ENCODE peak calls at places on chromosomes 16 and 17, in five cellular contexts. One of them, this sample, is unnamed.
A peak's percentile ranks its signal among the peaks of the same experiment; 100 is the strongest.

GRCh38 chr16:82660966-82661365 is 34.2 kb downstream of the CDH13 start:
- DNase-seq in stimulated activated CD4-positive, alpha-beta T cell treated with anti-CD3 and anti-CD28 coated beads, Interleukin-12 subunit alpha, Interleukin-12 subunit beta, amount 100 ng/mL, for 4 hours: no peak
- DNase-seq in HTR-8/SVneo: no peak
- DNase-seq in effector memory CD8-positive, alpha-beta T cell: no peak
- DNase-seq in activated naive CD8-positive, alpha-beta T cell treated with anti-CD3 and anti-CD28 coated beads, Interleukin-2, amount 50 U/mL, for 24 hours: no peak
- DNase-seq in this sample: no peak

GRCh38 chr16:27982184-27982583 is 81.3 kb downstream of the GSG1L start:
- DNase-seq in stimulated activated CD4-positive, alpha-beta T cell treated with anti-CD3 and anti-CD28 coated beads, Interleukin-12 subunit alpha, Interleukin-12 subunit beta, amount 100 ng/mL, for 4 hours: no peak
- DNase-seq in HTR-8/SVneo: no peak
- DNase-seq in effector memory CD8-positive, alpha-beta T cell: no peak
- DNase-seq in activated naive CD8-positive, alpha-beta T cell treated with anti-CD3 and anti-CD28 coated beads, Interleukin-2, amount 50 U/mL, for 24 hours: no peak
- DNase-seq in this sample: no peak

GRCh38 chr17:13520899-13521572 is 80.7 kb downstream of the HS3ST3A1 start:
- DNase-seq in stimulated activated CD4-positive, alpha-beta T cell treated with anti-CD3 and anti-CD28 coated beads, Interleukin-12 subunit alpha, Interleukin-12 subunit beta, amount 100 ng/mL, for 4 hours: no peak
- DNase-seq in HTR-8/SVneo: no peak
- DNase-seq in effector memory CD8-positive, alpha-beta T cell: no peak
- DNase-seq in activated naive CD8-positive, alpha-beta T cell treated with anti-CD3 and anti-CD28 coated beads, Interleukin-2, amount 50 U/mL, for 24 hours: no peak
- DNase-seq in this sample: no peak

GRCh38 chr16:2689968-2690830 is 7.9 kb downstream of the KCTD5 start:
- DNase-seq in stimulated activated CD4-positive, alpha-beta T cell treated with anti-CD3 and anti-CD28 coated beads, Interleukin-12 subunit alpha, Interleukin-12 subunit beta, amount 100 ng/mL, for 4 hours: no peak
- DNase-seq in HTR-8/SVneo: no peak
- DNase-seq in effector memory CD8-positive, alpha-beta T cell: no peak
- DNase-seq in activated naive CD8-positive, alpha-beta T cell treated with anti-CD3 and anti-CD28 coated beads, Interleukin-2, amount 50 U/mL, for 24 hours: no peak
- DNase-seq in this sample: no peak

GRCh38 chr17:79997004-79997673 is 38.5 kb downstream of the TBC1D16 start:
- DNase-seq in stimulated activated CD4-positive, alpha-beta T cell treated with anti-CD3 and anti-CD28 coated beads, Interleukin-12 subunit alpha, Interleukin-12 subunit beta, amount 100 ng/mL, for 4 hours: peak; percentile 44
- DNase-seq in HTR-8/SVneo: no peak
- DNase-seq in effector memory CD8-positive, alpha-beta T cell: peak; percentile 75
- DNase-seq in activated naive CD8-positive, alpha-beta T cell treated with anti-CD3 and anti-CD28 coated beads, Interleukin-2, amount 50 U/mL, for 24 hours: peak; percentile 69
- DNase-seq in this sample: no peak

GRCh38 chr17:71460943-71461342 is 659.9 kb upstream of the SOX9 start:
- DNase-seq in stimulated activated CD4-positive, alpha-beta T cell treated with anti-CD3 and anti-CD28 coated beads, Interleukin-12 subunit alpha, Interleukin-12 subunit beta, amount 100 ng/mL, for 4 hours: no peak
- DNase-seq in HTR-8/SVneo: no peak
- DNase-seq in effector memory CD8-positive, alpha-beta T cell: no peak
- DNase-seq in activated naive CD8-positive, alpha-beta T cell treated with anti-CD3 and anti-CD28 coated beads, Interleukin-2, amount 50 U/mL, for 24 hours: no peak
- DNase-seq in this sample: no peak

GRCh38 chr17:40622509-40622928 is 25.1 kb downstream of the SMARCE1 start:
- DNase-seq in stimulated activated CD4-positive, alpha-beta T cell treated with anti-CD3 and anti-CD28 coated beads, Interleukin-12 subunit alpha, Interleukin-12 subunit beta, amount 100 ng/mL, for 4 hours: no peak
- DNase-seq in HTR-8/SVneo: no peak
- DNase-seq in effector memory CD8-positive, alpha-beta T cell: peak; percentile 33
- DNase-seq in activated naive CD8-positive, alpha-beta T cell treated with anti-CD3 and anti-CD28 coated beads, Interleukin-2, amount 50 U/mL, for 24 hours: peak; percentile 38
- DNase-seq in this sample: no peak

GRCh38 chr17:81631482-81631881 is 5.4 kb downstream of the NPLOC4 start:
- DNase-seq in stimulated activated CD4-positive, alpha-beta T cell treated with anti-CD3 and anti-CD28 coated beads, Interleukin-12 subunit alpha, Interleukin-12 subunit beta, amount 100 ng/mL, for 4 hours: no peak
- DNase-seq in HTR-8/SVneo: no peak
- DNase-seq in effector memory CD8-positive, alpha-beta T cell: no peak
- DNase-seq in activated naive CD8-positive, alpha-beta T cell treated with anti-CD3 and anti-CD28 coated beads, Interleukin-2, amount 50 U/mL, for 24 hours: no peak
- DNase-seq in this sample: no peak

GRCh38 chr17:50263293-50264262 is 10.7 kb upstream of the TMEM92 start:
- DNase-seq in stimulated activated CD4-positive, alpha-beta T cell treated with anti-CD3 and anti-CD28 coated beads, Interleukin-12 subunit alpha, Interleukin-12 subunit beta, amount 100 ng/mL, for 4 hours: no peak
- DNase-seq in HTR-8/SVneo: no peak
- DNase-seq in effector memory CD8-positive, alpha-beta T cell: no peak
- DNase-seq in activated naive CD8-positive, alpha-beta T cell treated with anti-CD3 and anti-CD28 coated beads, Interleukin-2, amount 50 U/mL, for 24 hours: no peak
- DNase-seq in this sample: no peak

GRCh38 chr16:351804-352520 is 561 bp downstream of the AXIN1 start:
- DNase-seq in stimulated activated CD4-positive, alpha-beta T cell treated with anti-CD3 and anti-CD28 coated beads, Interleukin-12 subunit alpha, Interleukin-12 subunit beta, amount 100 ng/mL, for 4 hours: no peak
- DNase-seq in HTR-8/SVneo: no peak
- DNase-seq in effector memory CD8-positive, alpha-beta T cell: no peak
- DNase-seq in activated naive CD8-positive, alpha-beta T cell treated with anti-CD3 and anti-CD28 coated beads, Interleukin-2, amount 50 U/mL, for 24 hours: no peak
- DNase-seq in this sample: no peak

GRCh38 chr17:62085511-62086408 is 20.7 kb upstream of the MED13 start:
- DNase-seq in stimulated activated CD4-positive, alpha-beta T cell treated with anti-CD3 and anti-CD28 coated beads, Interleukin-12 subunit alpha, Interleukin-12 subunit beta, amount 100 ng/mL, for 4 hours: no peak
- DNase-seq in HTR-8/SVneo: no peak
- DNase-seq in effector memory CD8-positive, alpha-beta T cell: no peak
- DNase-seq in activated naive CD8-positive, alpha-beta T cell treated with anti-CD3 and anti-CD28 coated beads, Interleukin-2, amount 50 U/mL, for 24 hours: no peak
- DNase-seq in this sample: no peak

GRCh38 chr17:80187090-80187489 is 17.3 kb downstream of the CARD14 start:
- DNase-seq in stimulated activated CD4-positive, alpha-beta T cell treated with anti-CD3 and anti-CD28 coated beads, Interleukin-12 subunit alpha, Interleukin-12 subunit beta, amount 100 ng/mL, for 4 hours: no peak
- DNase-seq in HTR-8/SVneo: no peak
- DNase-seq in effector memory CD8-positive, alpha-beta T cell: no peak
- DNase-seq in activated naive CD8-positive, alpha-beta T cell treated with anti-CD3 and anti-CD28 coated beads, Interleukin-2, amount 50 U/mL, for 24 hours: no peak
- DNase-seq in this sample: no peak

GRCh38 chr17:60832206-60832605 is 154.6 kb downstream of the BCAS3 start:
- DNase-seq in stimulated activated CD4-positive, alpha-beta T cell treated with anti-CD3 and anti-CD28 coated beads, Interleukin-12 subunit alpha, Interleukin-12 subunit beta, amount 100 ng/mL, for 4 hours: no peak
- DNase-seq in HTR-8/SVneo: no peak
- DNase-seq in effector memory CD8-positive, alpha-beta T cell: no peak
- DNase-seq in activated naive CD8-positive, alpha-beta T cell treated with anti-CD3 and anti-CD28 coated beads, Interleukin-2, amount 50 U/mL, for 24 hours: no peak
- DNase-seq in this sample: no peak

GRCh38 chr17:4234406-4234805 is 29.4 kb downstream of the ANKFY1 start:
- DNase-seq in stimulated activated CD4-positive, alpha-beta T cell treated with anti-CD3 and anti-CD28 coated beads, Interleukin-12 subunit alpha, Interleukin-12 subunit beta, amount 100 ng/mL, for 4 hours: no peak
- DNase-seq in HTR-8/SVneo: no peak
- DNase-seq in effector memory CD8-positive, alpha-beta T cell: no peak
- DNase-seq in activated naive CD8-positive, alpha-beta T cell treated with anti-CD3 and anti-CD28 coated beads, Interleukin-2, amount 50 U/mL, for 24 hours: no peak
- DNase-seq in this sample: no peak

GRCh38 chr16:81513204-81514040 is 68.8 kb downstream of the CMIP start:
- DNase-seq in stimulated activated CD4-positive, alpha-beta T cell treated with anti-CD3 and anti-CD28 coated beads, Interleukin-12 subunit alpha, Interleukin-12 subunit beta, amount 100 ng/mL, for 4 hours: no peak
- DNase-seq in HTR-8/SVneo: no peak
- DNase-seq in effector memory CD8-positive, alpha-beta T cell: no peak
- DNase-seq in activated naive CD8-positive, alpha-beta T cell treated with anti-CD3 and anti-CD28 coated beads, Interleukin-2, amount 50 U/mL, for 24 hours: no peak
- DNase-seq in this sample: no peak

GRCh38 chr17:42404326-42405055 is 16.2 kb upstream of the STAT3 start:
- DNase-seq in stimulated activated CD4-positive, alpha-beta T cell treated with anti-CD3 and anti-CD28 coated beads, Interleukin-12 subunit alpha, Interleukin-12 subunit beta, amount 100 ng/mL, for 4 hours: no peak
- DNase-seq in HTR-8/SVneo: no peak
- DNase-seq in effector memory CD8-positive, alpha-beta T cell: no peak
- DNase-seq in activated naive CD8-positive, alpha-beta T cell treated with anti-CD3 and anti-CD28 coated beads, Interleukin-2, amount 50 U/mL, for 24 hours: no peak
- DNase-seq in this sample: no peak

GRCh38 chr16:60346256-60346655 is 1612.1 kb upstream of the GOT2 start:
- DNase-seq in stimulated activated CD4-positive, alpha-beta T cell treated with anti-CD3 and anti-CD28 coated beads, Interleukin-12 subunit alpha, Interleukin-12 subunit beta, amount 100 ng/mL, for 4 hours: no peak
- DNase-seq in HTR-8/SVneo: no peak
- DNase-seq in effector memory CD8-positive, alpha-beta T cell: no peak
- DNase-seq in activated naive CD8-positive, alpha-beta T cell treated with anti-CD3 and anti-CD28 coated beads, Interleukin-2, amount 50 U/mL, for 24 hours: no peak
- DNase-seq in this sample: no peak

GRCh38 chr16:85055503-85056210 is 28.1 kb downstream of the KIAA0513 start:
- DNase-seq in stimulated activated CD4-positive, alpha-beta T cell treated with anti-CD3 and anti-CD28 coated beads, Interleukin-12 subunit alpha, Interleukin-12 subunit beta, amount 100 ng/mL, for 4 hours: peak; percentile 47
- DNase-seq in HTR-8/SVneo: peak; percentile 61
- DNase-seq in effector memory CD8-positive, alpha-beta T cell: peak; percentile 78
- DNase-seq in activated naive CD8-positive, alpha-beta T cell treated with anti-CD3 and anti-CD28 coated beads, Interleukin-2, amount 50 U/mL, for 24 hours: peak; percentile 62
- DNase-seq in this sample: no peak

GRCh38 chr17:51036084-51036483 is 84.6 kb downstream of the SPAG9 start:
- DNase-seq in stimulated activated CD4-positive, alpha-beta T cell treated with anti-CD3 and anti-CD28 coated beads, Interleukin-12 subunit alpha, Interleukin-12 subunit beta, amount 100 ng/mL, for 4 hours: no peak
- DNase-seq in HTR-8/SVneo: no peak
- DNase-seq in effector memory CD8-positive, alpha-beta T cell: no peak
- DNase-seq in activated naive CD8-positive, alpha-beta T cell treated with anti-CD3 and anti-CD28 coated beads, Interleukin-2, amount 50 U/mL, for 24 hours: no peak
- DNase-seq in this sample: no peak

GRCh38 chr16:1659071-1659470 is 19.0 kb upstream of the JPT2 start:
- DNase-seq in stimulated activated CD4-positive, alpha-beta T cell treated with anti-CD3 and anti-CD28 coated beads, Interleukin-12 subunit alpha, Interleukin-12 subunit beta, amount 100 ng/mL, for 4 hours: no peak
- DNase-seq in HTR-8/SVneo: no peak
- DNase-seq in effector memory CD8-positive, alpha-beta T cell: no peak
- DNase-seq in activated naive CD8-positive, alpha-beta T cell treated with anti-CD3 and anti-CD28 coated beads, Interleukin-2, amount 50 U/mL, for 24 hours: no peak
- DNase-seq in this sample: no peak

GRCh38 chr16:57622361-57623250 is 5.8 kb upstream of the ADGRG1 start:
- DNase-seq in stimulated activated CD4-positive, alpha-beta T cell treated with anti-CD3 and anti-CD28 coated beads, Interleukin-12 subunit alpha, Interleukin-12 subunit beta, amount 100 ng/mL, for 4 hours: no peak
- DNase-seq in HTR-8/SVneo: no peak
- DNase-seq in effector memory CD8-positive, alpha-beta T cell: no peak
- DNase-seq in activated naive CD8-positive, alpha-beta T cell treated with anti-CD3 and anti-CD28 coated beads, Interleukin-2, amount 50 U/mL, for 24 hours: no peak
- DNase-seq in this sample: no peak

GRCh38 chr17:16432017-16432416 is 16.6 kb downstream of the TRPV2 start:
- DNase-seq in stimulated activated CD4-positive, alpha-beta T cell treated with anti-CD3 and anti-CD28 coated beads, Interleukin-12 subunit alpha, Interleukin-12 subunit beta, amount 100 ng/mL, for 4 hours: no peak
- DNase-seq in HTR-8/SVneo: no peak
- DNase-seq in effector memory CD8-positive, alpha-beta T cell: no peak
- DNase-seq in activated naive CD8-positive, alpha-beta T cell treated with anti-CD3 and anti-CD28 coated beads, Interleukin-2, amount 50 U/mL, for 24 hours: no peak
- DNase-seq in this sample: no peak